ENCODE peak calls at places on chromosomes 13 and 19, in four cellular contexts. U, P, G and Y are unnamed samples.

GRCh38 chr19:29587059-29587458 is 19.0 kb upstream of the POP4 start:
- DNase-seq in U (no peak), P (no peak), G (no peak), Y (no peak)

GRCh38 chr13:28493740-28494536 is 990 bp downstream of the FLT1 start:
- DNase-seq in P (no peak), G (no peak), U (no peak), Y (no peak)

GRCh38 chr19:42360787-42361544 is 29.1 kb downstream of the CNFN start:
- DNase-seq in P (no peak), U (no peak), G (no peak), Y (peak; percentile 6)

GRCh38 chr19:19637523-19638251 is 5.8 kb downstream of the GMIP start:
- DNase-seq in U (no peak), G (no peak), P (no peak), Y (no peak)

GRCh38 chr19:48351341-48351752 is 12.4 kb downstream of the TMEM143 start:
- DNase-seq in P (peak; percentile 63), G (peak; percentile 57), U (peak; percentile 52), Y (peak; percentile 58)

GRCh38 chr19:41415154-41415571 is 12.0 kb downstream of the B3GNT8 start:
- DNase-seq in P (no peak), U (no peak), G (no peak), Y (no peak)

GRCh38 chr19:1762243-1763140 is 9.2 kb downstream of the ONECUT3 start:
- DNase-seq in G (no peak), P (no peak), U (no peak), Y (no peak)

GRCh38 chr19:2476451-2477140 is 669 bp downstream of the GADD45B start:
- DNase-seq in P (peak; percentile 88), U (no peak), G (peak; percentile 44), Y (peak; percentile 48)

GRCh38 chr19:8320564-8321066 is 560 bp downstream of the NDUFA7 start:
- DNase-seq in P (no peak), U (no peak), G (no peak), Y (peak; percentile 30)